ENCODE peak calls at places on chromosome 16, in seven cellular contexts. L is endothelial cell of umbilical vein, U is cardiac muscle cell, S is DND-41, Z is right cardiac atrium, A is spleen, P is NT2/D1. H is an unnamed sample.
A peak's percentile ranks its signal among the peaks of the same experiment; 100 is the strongest.

GRCh38 chr16:20957153-20957552 is 56.6 kb downstream of the LYRM1 start:
- DNase-seq in L (no peak), U (no peak), S (no peak), Z (no peak), A (no peak), P (no peak), H (no peak)

GRCh38 chr16:54194008-54194731 is 92.4 kb downstream of the IRX3 start:
- DNase-seq in L (no peak), U (peak; percentile 84), S (no peak), Z (peak; percentile 89), A (no peak), P (peak; percentile 11), H (no peak)

GRCh38 chr16:6020162-6020980 is 922.8 kb upstream of the EEF2KMT start:
- DNase-seq in L (no peak), U (no peak), S (no peak), Z (no peak), A (peak; percentile 69), P (no peak), H (no peak)

GRCh38 chr16:3861808-3862451 is 18.6 kb downstream of the CREBBP start:
- DNase-seq in L (peak; percentile 64), U (no peak), S (no peak), Z (no peak), A (peak; percentile 84), P (no peak), H (no peak)

GRCh38 chr16:84692451-84692850 is 7.3 kb upstream of the USP10 start:
- DNase-seq in L (peak; percentile 61), U (peak; percentile 77), S (no peak), Z (no peak), A (no peak), P (no peak), H (no peak)

GRCh38 chr16:22641030-22641671 is 130.5 kb downstream of the NPIPB5 start:
- DNase-seq in L (peak; percentile 37), U (peak; percentile 50), S (peak; percentile 49), Z (no peak), A (no peak), P (peak; percentile 65), H (no peak)

GRCh38 chr16:27355610-27356009 is 41.8 kb downstream of the IL4R start:
- DNase-seq in L (peak; percentile 46), U (peak; percentile 57), S (peak; percentile 45), Z (peak; percentile 72), A (peak; percentile 87), P (peak; percentile 43), H (peak; percentile 48)

GRCh38 chr16:85681255-85681654 is 7.5 kb downstream of the GINS2 start:
- DNase-seq in L (no peak), U (no peak), S (no peak), Z (no peak), A (peak; percentile 28), P (no peak), H (no peak)

GRCh38 chr16:81625544-81626152 is 153.4 kb upstream of the PLCG2 start:
- DNase-seq in L (peak; percentile 96), U (no peak), S (no peak), Z (peak; percentile 67), A (no peak), P (no peak), H (no peak)

GRCh38 chr16:35147556-35148504 is 1688.4 kb downstream of the TP53TG3F start:
- DNase-seq in L (no peak), U (no peak), S (no peak), Z (no peak), A (peak; percentile 47), P (no peak), H (no peak)

GRCh38 chr16:35148748-35149147 is 1689.3 kb downstream of the TP53TG3F start:
- DNase-seq in L (no peak), U (no peak), S (no peak), Z (no peak), A (peak; percentile 35), P (no peak), H (no peak)

GRCh38 chr16:35144212-35144932 is 1685.0 kb downstream of the TP53TG3F start:
- DNase-seq in L (no peak), U (no peak), S (no peak), Z (no peak), A (peak; percentile 40), P (no peak), H (no peak)

GRCh38 chr16:35146031-35146710 is 1686.8 kb downstream of the TP53TG3F start:
- DNase-seq in L (no peak), U (no peak), S (no peak), Z (no peak), A (peak; percentile 55), P (no peak), H (no peak)

GRCh38 chr16:35146723-35147458 is 1687.5 kb downstream of the TP53TG3F start:
- DNase-seq in L (no peak), U (no peak), S (no peak), Z (no peak), A (peak; percentile 43), P (no peak), H (no peak)
- H3K9me3 ChIP-seq in L (peaks cover 12% of the 10 kb centered on the region), U (no peaks in the 10 kb centered on the region), S (peaks cover 39% of the 10 kb centered on the region), Z (no peaks in the 10 kb centered on the region), A (peaks cover 95% of the 10 kb centered on the region), P (no peaks in the 10 kb centered on the region), H (peaks cover 5% of the 10 kb centered on the region)

DNA sequence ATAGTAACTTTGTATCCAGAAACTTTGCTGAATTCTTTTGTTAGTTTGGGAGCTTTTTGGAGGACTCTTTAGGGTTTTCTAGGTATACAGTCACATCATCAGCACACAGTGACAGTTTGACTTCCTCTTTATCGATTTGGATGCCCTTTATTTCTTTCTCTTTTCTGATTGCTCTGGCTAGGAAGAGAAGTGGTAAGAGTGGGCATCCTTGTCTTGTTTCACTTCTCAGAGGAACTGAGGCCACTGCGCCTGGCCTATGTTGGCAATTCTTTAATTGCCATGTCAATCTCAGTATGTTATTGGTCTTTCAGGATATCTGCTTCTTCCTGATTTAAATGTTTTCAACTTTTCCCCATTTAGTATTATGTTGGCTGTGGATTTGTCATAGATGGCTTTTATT is 24.6 kb downstream of the ATF7IP2 start:
- DNase-seq in L (no peak), U (no peak), S (no peak), Z (no peak), A (no peak), P (no peak), H (no peak)
- H3K9me3 ChIP-seq in L (no peaks in the 10 kb centered on the region), U (no peaks in the 10 kb centered on the region), S (peaks cover 38% of the 10 kb centered on the region), Z (no peaks in the 10 kb centered on the region), A (peaks cover 98% of the 10 kb centered on the region), P (peaks cover 84% of the 10 kb centered on the region), H (peaks cover 84% of the 10 kb centered on the region)

DNA sequence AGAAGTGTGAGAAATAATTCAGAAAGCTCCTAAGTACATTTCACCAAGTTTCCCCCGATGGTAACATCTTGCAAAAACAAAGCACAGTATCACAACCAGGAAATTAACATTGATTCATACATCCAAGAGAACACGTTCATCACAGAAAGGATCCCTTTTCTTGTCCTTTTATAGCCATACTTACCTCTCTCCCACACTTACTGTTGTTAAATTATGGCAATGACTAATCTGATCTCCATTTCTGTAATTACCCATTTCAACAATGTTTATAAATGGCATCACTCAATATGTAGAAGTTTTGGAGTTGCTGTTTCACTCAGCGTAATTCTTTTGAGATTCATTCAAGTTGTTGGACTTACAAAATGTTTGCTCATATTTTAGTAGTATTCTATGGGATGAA is 1259.9 kb downstream of the CDH8 start:
- DNase-seq in L (no peak), U (no peak), S (no peak), Z (no peak), A (no peak), P (no peak), H (no peak)
- H3K9me3 ChIP-seq in L (no peaks in the 10 kb centered on the region), U (no peaks in the 10 kb centered on the region), S (no peaks in the 10 kb centered on the region), Z (no peaks in the 10 kb centered on the region), A (peaks cover 20% of the 10 kb centered on the region), P (no peaks in the 10 kb centered on the region), H (peaks cover 9% of the 10 kb centered on the region)

DNA sequence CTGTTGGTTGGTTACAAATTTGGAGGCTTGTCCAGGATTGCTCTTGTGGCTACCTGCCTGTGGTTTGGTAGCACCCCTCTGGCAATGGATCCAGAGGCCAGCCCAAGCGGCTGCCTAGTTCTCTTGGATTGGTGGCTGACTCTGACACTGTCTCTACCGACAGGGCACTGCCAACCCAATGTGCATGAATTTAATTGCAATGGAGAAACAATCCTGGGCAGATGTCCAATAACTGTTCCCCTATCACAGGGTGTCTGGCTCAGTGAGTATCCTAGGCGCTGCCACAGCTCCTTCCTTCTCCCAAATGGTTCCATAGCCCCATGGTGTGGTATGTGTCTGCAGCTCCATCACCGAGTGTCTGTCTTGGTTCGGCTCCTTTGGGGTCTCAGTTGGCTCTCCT is 19.5 kb downstream of the N4BP1 start:
- DNase-seq in L (no peak), U (no peak), S (no peak), Z (no peak), A (no peak), P (no peak), H (no peak)
- H3K9me3 ChIP-seq in L (no peaks in the 10 kb centered on the region), U (peaks cover 5% of the 10 kb centered on the region), S (peaks cover 59% of the 10 kb centered on the region), Z (no peaks in the 10 kb centered on the region), A (peaks cover 25% of the 10 kb centered on the region), P (peaks cover 68% of the 10 kb centered on the region), H (peaks cover 22% of the 10 kb centered on the region)

GRCh38 chr16:35398208-35398607 is 1938.8 kb downstream of the TP53TG3F start:
- DNase-seq in L (no peak), U (no peak), S (peak; percentile 12), Z (no peak), A (no peak), P (no peak), H (no peak)
- H3K9me3 ChIP-seq in L (peaks cover 9% of the 10 kb centered on the region), U (no peaks in the 10 kb centered on the region), S (peaks cover 6% of the 10 kb centered on the region), Z (no peaks in the 10 kb centered on the region), A (peaks cover 30% of the 10 kb centered on the region), P (no peaks in the 10 kb centered on the region), H (peaks cover 2% of the 10 kb centered on the region)

DNA sequence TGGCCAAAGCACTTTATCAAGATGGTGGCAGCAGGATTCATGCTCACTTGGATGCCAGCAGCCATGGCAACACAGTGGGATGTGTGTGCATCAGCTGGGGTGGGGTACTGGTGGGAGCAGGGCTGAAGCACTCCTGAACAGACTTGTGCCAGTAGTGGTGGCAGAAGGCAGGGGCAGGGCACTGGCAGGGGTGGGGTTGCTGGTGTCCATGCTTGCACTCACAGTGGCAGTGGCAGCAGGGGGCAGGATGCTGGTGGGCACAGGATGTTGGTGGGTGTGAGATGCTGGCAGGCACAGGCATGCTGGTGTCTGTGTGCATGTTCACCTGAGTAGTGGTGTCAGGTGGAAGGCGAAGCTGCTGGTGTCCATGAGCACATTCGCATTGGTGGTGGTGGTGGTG is 161.0 kb upstream of the PMFBP1 start:
- DNase-seq in L (no peak), U (no peak), S (no peak), Z (no peak), A (no peak), P (no peak), H (no peak)
- H3K9me3 ChIP-seq in L (no peaks in the 10 kb centered on the region), U (no peaks in the 10 kb centered on the region), S (no peaks in the 10 kb centered on the region), Z (no peaks in the 10 kb centered on the region), A (peaks cover 60% of the 10 kb centered on the region), P (peaks cover 18% of the 10 kb centered on the region), H (peaks cover 8% of the 10 kb centered on the region)

DNA sequence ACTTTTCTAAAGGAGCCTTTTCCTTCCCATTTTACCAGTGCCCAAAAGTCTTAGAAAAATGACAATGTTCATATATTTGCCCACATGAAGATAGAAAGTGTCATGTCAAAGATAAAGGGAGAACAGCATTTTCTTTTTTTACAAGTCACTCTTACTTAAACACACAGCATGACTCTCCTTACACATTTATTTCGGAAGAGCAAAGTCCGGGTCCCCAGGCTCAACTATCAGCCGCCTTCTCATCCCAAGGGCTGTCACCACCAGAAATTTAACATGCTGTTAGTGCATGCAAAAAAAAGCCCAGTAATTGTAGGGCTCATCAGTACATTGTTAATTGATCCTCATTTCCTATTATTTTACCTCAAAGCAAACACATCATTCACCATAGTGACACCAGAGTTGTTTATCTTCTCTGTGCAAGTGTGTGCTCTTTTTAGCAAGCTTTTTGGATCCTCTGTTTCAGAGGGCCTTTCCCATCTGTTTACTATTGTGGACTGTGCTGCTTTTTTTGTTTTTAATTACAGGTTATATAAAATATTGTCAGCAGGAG is 560.3 kb downstream of the WWOX start:
- DNase-seq in L (no peak), U (no peak), S (no peak), Z (no peak), A (no peak), P (no peak), H (no peak)
- H3K9me3 ChIP-seq in L (no peaks in the 10 kb centered on the region), U (no peaks in the 10 kb centered on the region), S (no peaks in the 10 kb centered on the region), Z (no peaks in the 10 kb centered on the region), A (no peaks in the 10 kb centered on the region), P (no peaks in the 10 kb centered on the region), H (no peaks in the 10 kb centered on the region)